ENCODE peak calls at places on chromosomes 11 and 22, in nine cellular contexts. L, C, Z, Q, A, F, Y, T and D are unnamed samples.

GRCh38 chr11:110939471-110939870 is 227.2 kb upstream of the ARHGAP20 start:
- DNase-seq in Q (no peak), Y (no peak), F (no peak), L (no peak), C (no peak), Z (no peak), T (no peak), A (no peak), D (no peak)

GRCh38 chr11:3156661-3157311 is 8.3 kb downstream of the OSBPL5 start:
- DNase-seq in L (no peak), A (peak; percentile 75), Q (no peak), F (no peak), T (no peak), Y (no peak), C (no peak), Z (no peak), D (no peak)

GRCh38 chr11:64673279-64673678 is 49.7 kb downstream of the NRXN2 start:
- DNase-seq in F (no peak), T (no peak), Y (no peak), C (no peak), A (no peak), Z (no peak), Q (no peak), L (no peak), D (no peak)

GRCh38 chr11:65417702-65418430 is 4.7 kb upstream of the NEAT1 start:
- DNase-seq in A (no peak), F (no peak), L (peak; percentile 28), Z (no peak), Y (peak; percentile 24), Q (peak; percentile 46), T (no peak), C (peak; percentile 49), D (peak; percentile 57)

GRCh38 chr11:7672960-7673723 is at the start of gene CYB5R2:
- DNase-seq in Y (no peak), Z (no peak), Q (no peak), L (peak; percentile 5), A (no peak), T (no peak), F (no peak), C (no peak), D (no peak)

GRCh38 chr11:70335511-70335910 is 62.8 kb upstream of the CTTN start:
- DNase-seq in T (no peak), Z (no peak), F (no peak), A (no peak), Y (no peak), Q (no peak), L (no peak), C (no peak), D (no peak)

GRCh38 chr11:64400096-64400495 is 41.1 kb downstream of the RPS6KA4 start:
- DNase-seq in Z (no peak), L (no peak), T (no peak), A (no peak), Q (no peak), Y (no peak), F (no peak), C (no peak), D (no peak)

GRCh38 chr11:112248216-112248615 is 12.4 kb downstream of the PLET1 start:
- DNase-seq in A (no peak), L (peak; percentile 89), T (no peak), C (no peak), Z (no peak), Y (no peak), Q (no peak), F (no peak), D (no peak)

GRCh38 chr11:70577948-70578347 is 179.6 kb downstream of the CTTN start:
- DNase-seq in Y (no peak), T (no peak), C (no peak), Q (no peak), Z (no peak), L (no peak), F (no peak), A (no peak), D (no peak)

GRCh38 chr22:31826443-31826842 is 72.6 kb downstream of the DEPDC5 start:
- DNase-seq in L (no peak), T (no peak), F (no peak), A (no peak), Z (no peak), Q (no peak), Y (no peak), C (no peak), D (no peak)

GRCh38 chr11:45289369-45289768 is 3.2 kb upstream of the SYT13 start:
- DNase-seq in C (no peak), Q (no peak), T (no peak), L (peak; percentile 65), F (no peak), Z (no peak), A (no peak), Y (peak; percentile 12), D (no peak)

GRCh38 chr11:86978756-86979608 is 23.8 kb upstream of the FZD4 start:
- DNase-seq in Q (peak; percentile 49), Z (no peak), A (no peak), Y (no peak), F (no peak), T (no peak), L (peak; percentile 65), C (no peak), D (peak; percentile 54)

GRCh38 chr11:11570823-11571222 is 51.0 kb downstream of the GALNT18 start:
- DNase-seq in Q (no peak), Z (no peak), F (no peak), T (no peak), Y (no peak), A (no peak), C (no peak), L (no peak), D (no peak)

GRCh38 chr11:60069471-60069870 is 13.0 kb downstream of the MS4A3 start:
- DNase-seq in F (no peak), Z (no peak), T (no peak), L (no peak), C (no peak), A (no peak), Q (no peak), Y (no peak), D (no peak)

GRCh38 chr22:27668828-27669797 is 132.4 kb downstream of the MN1 start:
- DNase-seq in F (no peak), Y (no peak), Q (peak; percentile 62), C (no peak), A (no peak), L (peak; percentile 18), T (no peak), Z (no peak), D (peak; percentile 86)

GRCh38 chr11:96215094-96215782 is 127.8 kb downstream of the MAML2 start:
- DNase-seq in T (no peak), Y (no peak), Q (peak; percentile 31), L (peak; percentile 76), F (no peak), A (no peak), Z (no peak), C (peak; percentile 31), D (peak; percentile 15)

GRCh38 chr11:94400075-94400838 is 962 bp downstream of the GPR83 start:
- DNase-seq in Z (no peak), A (no peak), T (no peak), Q (no peak), L (no peak), F (no peak), Y (no peak), C (no peak), D (no peak)

GRCh38 chr11:961921-962320 is 36.3 kb downstream of the AP2A2 start:
- DNase-seq in F (no peak), A (no peak), Y (no peak), Z (no peak), T (no peak), Q (no peak), L (no peak), C (no peak), D (no peak)

GRCh38 chr11:44032304-44033085 is 15.3 kb upstream of the ACCSL start:
- DNase-seq in L (peak; percentile 72), C (no peak), Y (no peak), F (no peak), T (no peak), A (no peak), Q (no peak), Z (no peak), D (no peak)

GRCh38 chr11:12421386-12421785 is 44.0 kb downstream of the PARVA start:
- DNase-seq in Q (no peak), A (no peak), Z (no peak), C (no peak), T (no peak), F (no peak), L (no peak), Y (no peak), D (no peak)

GRCh38 chr22:18979957-18980356 is 43.9 kb upstream of the PRODH start:
- DNase-seq in A (no peak), F (no peak), Q (no peak), L (no peak), T (no peak), C (no peak), Y (no peak), Z (no peak), D (no peak)

GRCh38 chr22:42452916-42453315 is 20.7 kb upstream of the NFAM1 start:
- DNase-seq in L (no peak), Z (no peak), Y (no peak), T (no peak), F (no peak), Q (no peak), C (no peak), A (no peak), D (no peak)

GRCh38 chr11:14764899-14765527 is 121.4 kb downstream of the PDE3B start:
- DNase-seq in C (peak; percentile 35), Y (no peak), A (no peak), L (peak; percentile 3), F (no peak), Q (peak; percentile 78), T (peak; percentile 9), Z (no peak), D (peak; percentile 65)

GRCh38 chr22:23522642-23523251 is 57.3 kb downstream of the IGLL1 start:
- DNase-seq in Y (no peak), T (no peak), Q (no peak), L (no peak), A (no peak), F (no peak), C (no peak), Z (no peak), D (no peak)